ENCODE peak calls at places on chromosomes 6 and 20, in four cellular contexts. O is esophagus squamous epithelium, E is ovary, D is heart left ventricle. W is an unnamed sample.

GRCh38 chr20:37406010-37406998 is 60.4 kb downstream of the SRC start:
- DNase-seq in O (no peak), E (peak; percentile 47), D (peak; percentile 58), W (no peak)

GRCh38 chr6:12950879-12951814 is 234.6 kb downstream of the PHACTR1 start:
- DNase-seq in E (no peak), O (no peak), D (no peak), W (no peak)

GRCh38 chr6:163333686-163334085 is 80.8 kb upstream of the QKI start:
- DNase-seq in D (no peak), O (no peak), E (no peak), W (no peak)

GRCh38 chr20:61949714-61950630 is 115.7 kb downstream of the TAF4 start:
- DNase-seq in O (no peak), D (no peak), E (no peak), W (no peak)

GRCh38 chr6:166617359-166617758 is 9.7 kb downstream of the RPS6KA2 start:
- DNase-seq in D (no peak), O (no peak), E (no peak), W (no peak)

GRCh38 chr6:14499804-14500203 is 382.2 kb downstream of the CD83 start:
- DNase-seq in O (no peak), D (no peak), E (no peak), W (no peak)

GRCh38 chr6:133778414-133778813 is 110.5 kb upstream of the TCF21 start:
- DNase-seq in O (no peak), E (no peak), D (no peak), W (no peak)

GRCh38 chr6:88823998-88824397 is 139.4 kb downstream of the RNGTT start:
- DNase-seq in E (no peak), O (no peak), D (no peak), W (no peak)

GRCh38 chr6:3457710-3458605 is 1.1 kb upstream of the SLC22A23 start:
- DNase-seq in O (no peak), D (peak; percentile 57), E (peak; percentile 14), W (no peak)

GRCh38 chr6:148653138-148653776 is 93.6 kb upstream of the UST start:
- DNase-seq in D (no peak), E (no peak), O (no peak), W (no peak)

GRCh38 chr6:169241688-169242350 is 11.8 kb downstream of the THBS2 start:
- DNase-seq in O (no peak), E (no peak), D (no peak), W (no peak)

GRCh38 chr6:38697846-38698245 is 5.1 kb downstream of the GLO1 start:
- DNase-seq in D (no peak), O (no peak), E (no peak), W (no peak)

GRCh38 chr6:161088676-161089328 is 97.2 kb downstream of the MAP3K4 start:
- DNase-seq in O (no peak), D (no peak), E (no peak), W (no peak)

DNA sequence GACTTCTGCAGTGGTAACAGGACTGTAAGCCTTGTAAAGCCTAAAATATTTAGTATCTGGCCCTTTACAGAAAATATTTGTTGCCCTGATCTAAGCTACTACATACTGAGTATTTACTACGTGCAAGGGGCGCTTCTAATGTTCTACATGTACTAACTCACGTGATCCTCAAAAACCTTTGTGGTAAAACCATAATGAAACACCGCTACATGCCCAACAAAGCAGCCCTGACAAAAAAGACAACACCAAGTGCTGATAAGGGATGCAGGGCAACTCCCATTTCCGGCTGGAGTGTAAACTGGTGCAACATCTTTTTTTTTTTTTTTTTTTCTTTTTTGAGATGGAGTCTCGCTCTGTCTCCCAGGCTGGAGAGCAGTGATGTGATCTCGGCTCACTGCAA is 85.0 kb downstream of the SULF2 start:
- DNase-seq in D (no peak), E (no peak), O (no peak), W (no peak)
- H3K4me1 ChIP-seq in D (peaks cover 12% of the 10 kb centered on the region), E (peaks cover 7% of the 10 kb centered on the region), O (peaks cover 13% of the 10 kb centered on the region), W (no peaks in the 10 kb centered on the region)

GRCh38 chr6:7200598-7201443 is 93.1 kb downstream of the RREB1 start:
- DNase-seq in O (no peak), E (no peak), D (no peak), W (no peak)
- TF ChIP-seq POLR2A in O (no peak), E (no peak), D (no peak), W (no peak)

GRCh38 chr20:49285233-49285668 is 7.4 kb upstream of the ZNFX1 start:
- DNase-seq in O (no peak), E (no peak), D (no peak), W (no peak)

GRCh38 chr20:49283176-49283702 is 5.4 kb upstream of the ZNFX1 start:
- DNase-seq in E (no peak), D (no peak), O (no peak), W (no peak)

GRCh38 chr20:49285813-49286494 is 8.1 kb upstream of the ZNFX1 start:
- DNase-seq in O (no peak), E (no peak), D (no peak), W (no peak)

GRCh38 chr20:49283703-49284625 is 6.1 kb upstream of the ZNFX1 start:
- DNase-seq in D (no peak), O (no peak), E (no peak), W (no peak)

GRCh38 chr20:49284818-49285217 is 7.0 kb upstream of the ZNFX1 start:
- DNase-seq in D (no peak), E (no peak), O (no peak), W (no peak)
- H3K4me1 ChIP-seq in D (peaks cover 33% of the 10 kb centered on the region), E (peaks cover 10% of the 10 kb centered on the region), O (peaks cover 85% of the 10 kb centered on the region), W (peaks cover 11% of the 10 kb centered on the region)

GRCh38 chr6:167744681-167745659 is 81.7 kb upstream of the AFDN start:
- DNase-seq in O (no peak), E (no peak), D (no peak), W (no peak)
- TF ChIP-seq POLR2A in O (no peak), E (no peak), D (no peak), W (no peak)

GRCh38 chr6:6920984-6921313 is 186.8 kb upstream of the RREB1 start:
- DNase-seq in E (no peak), O (no peak), D (no peak), W (peak; percentile 16)

GRCh38 chr6:6918216-6918983 is 189.4 kb upstream of the RREB1 start:
- DNase-seq in D (no peak), O (no peak), E (no peak), W (peak; percentile 55)

GRCh38 chr6:6920114-6920983 is 187.4 kb upstream of the RREB1 start:
- DNase-seq in E (no peak), O (no peak), D (no peak), W (peak; percentile 41)

GRCh38 chr6:6916598-6916997 is 191.2 kb upstream of the RREB1 start:
- DNase-seq in E (no peak), D (no peak), O (no peak), W (peak; percentile 35)

DNA sequence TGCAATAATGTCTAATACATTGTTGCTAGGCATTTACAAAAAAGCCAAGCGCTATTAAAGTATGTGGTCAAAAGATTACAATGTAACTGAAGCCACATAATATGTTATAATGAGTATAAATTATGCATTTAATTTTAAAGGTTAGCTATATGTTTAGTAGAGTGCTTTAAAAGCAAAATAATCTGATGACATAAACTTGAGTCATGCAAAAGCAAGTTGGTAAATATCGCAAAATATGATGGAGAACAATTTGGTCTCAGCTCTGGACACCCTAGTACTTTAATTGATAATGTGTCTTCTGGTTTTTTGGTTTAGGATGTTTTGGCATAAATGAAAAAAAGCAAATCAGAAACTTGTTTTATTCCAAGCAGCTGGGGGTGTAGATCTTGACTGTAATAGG is 188.6 kb upstream of the RREB1 start:
- DNase-seq in E (no peak), D (no peak), O (no peak), W (no peak)
- H3K4me1 ChIP-seq in E (peaks cover 2% of the 10 kb centered on the region), D (peaks cover 15% of the 10 kb centered on the region), O (peaks cover 61% of the 10 kb centered on the region), W (peaks cover 21% of the 10 kb centered on the region)